ENCODE peak calls at places on chromosomes 4 and X, in nine cellular contexts. X is HCEC 1CT; B is endothelial cell; A is NCI-H524; S is activated T-cell treated with anti-CD3 and anti-CD28 coated beads, Interleukin-2, amount 50 U/mL, for 72 hours; T is Calu3; N is KBM-7; R is globus pallidus; E is retinal pigment epithelial cell. F is an unnamed sample.

GRCh38 chr4:94491322-94491721 is 39.6 kb downstream of the PDLIM5 start:
- DNase-seq in X (peak; percentile 48), B (no peak), A (no peak), S (no peak), T (no peak), N (no peak), R (no peak), E (no peak), F (no peak)

GRCh38 chrX:129318375-129318774 is 204.9 kb downstream of the SMARCA1 start:
- DNase-seq in X (peak; percentile 3), B (peak; percentile 4), A (no peak), S (no peak), T (peak; percentile 1), N (peak; percentile 35), R (peak; percentile 5), E (no peak), F (peak; percentile 45)

GRCh38 chr4:2222838-2223237 is 19.1 kb downstream of the HAUS3 start:
- DNase-seq in X (no peak), B (no peak), A (no peak), S (no peak), T (no peak), N (no peak), R (no peak), E (no peak), F (no peak)

GRCh38 chrX:109448539-109448938 is 33.3 kb downstream of the GUCY2F start:
- DNase-seq in X (no peak), B (no peak), A (no peak), S (no peak), T (no peak), N (no peak), R (peak; percentile 52), E (no peak), F (no peak)

GRCh38 chrX:119690921-119691716 is 1.8 kb downstream of the SEPTIN6 start:
- DNase-seq in X (no peak), B (no peak), A (peak; percentile 22), S (peak; percentile 68), T (no peak), N (peak; percentile 72), R (no peak), E (no peak), F (peak; percentile 12)

GRCh38 chr4:98566491-98567008 is 91.9 kb downstream of the TSPAN5 start:
- DNase-seq in X (no peak), B (no peak), A (peak; percentile 83), S (no peak), T (no peak), N (no peak), R (peak; percentile 96), E (no peak), F (no peak)

GRCh38 chr4:88979292-88979691 is 77.7 kb downstream of the FAM13A start:
- DNase-seq in X (no peak), B (no peak), A (no peak), S (no peak), T (no peak), N (no peak), R (no peak), E (no peak), F (no peak)

GRCh38 chr4:137819964-137820383 is 287.7 kb upstream of the PCDH18 start:
- DNase-seq in X (peak; percentile 53), B (peak; percentile 33), A (peak; percentile 32), S (peak; percentile 0), T (peak; percentile 32), N (peak; percentile 30), R (peak; percentile 3), E (peak; percentile 31), F (peak; percentile 67)

GRCh38 chr4:34035225-34035624 is 2209.1 kb downstream of the ARAP2 start:
- DNase-seq in X (no peak), B (no peak), A (no peak), S (no peak), T (no peak), N (no peak), R (no peak), E (no peak), F (no peak)

GRCh38 chr4:99723555-99724450 is 66.2 kb upstream of the C4orf54 start:
- DNase-seq in X (peak; percentile 59), B (no peak), A (no peak), S (peak; percentile 11), T (peak; percentile 31), N (no peak), R (peak; percentile 11), E (peak; percentile 94), F (no peak)

GRCh38 chr4:185261971-185262370 is 52.6 kb downstream of the SNX25 start:
- DNase-seq in X (no peak), B (no peak), A (no peak), S (no peak), T (no peak), N (no peak), R (peak; percentile 33), E (no peak), F (no peak)

GRCh38 chr4:72119946-72120345 is 88.1 kb downstream of the NPFFR2 start:
- DNase-seq in X (no peak), B (no peak), A (no peak), S (no peak), T (peak; percentile 57), N (no peak), R (no peak), E (no peak), F (no peak)

F was measured in Kasumi-1.